ENCODE peak calls at places on chromosome 11, in nine cellular contexts. J is dermis microvascular lymphatic vessel endothelial cell; K is K562; F is nucleus accumbens; O is A549; R is mesothelial cell of epicardium; V is stimulated activated CD8-positive, alpha-beta memory T cell treated with anti-CD3 and anti-CD28 coated beads, Interleukin-15, amount 100 ng/mL, for 24 hours; B is T-cell; X is cardiac fibroblast. Y is an unnamed sample.

GRCh38 chr11:66858186-66858938 is 1.5 kb downstream of the LRFN4 start:
- DNase-seq in R (no peak), V (no peak), F (no peak), K (no peak), X (no peak), J (no peak), B (no peak), O (no peak), Y (no peak)

GRCh38 chr11:70854891-70855556 is 397.4 kb downstream of the SHANK2 start:
- DNase-seq in F (no peak), B (no peak), R (no peak), J (no peak), O (no peak), X (no peak), K (no peak), V (no peak), Y (no peak)

GRCh38 chr11:16418698-16419097 is 62.4 kb upstream of the SOX6 start:
- DNase-seq in B (no peak), K (no peak), F (no peak), J (no peak), X (no peak), V (no peak), O (no peak), R (no peak), Y (no peak)

GRCh38 chr11:1749787-1750351 is 526 bp downstream of the IFITM10 start:
- DNase-seq in F (no peak), K (no peak), B (no peak), V (no peak), X (peak), R (no peak), J (no peak), O (no peak), Y (no peak)

GRCh38 chr11:72751293-72752087 is 718 bp downstream of the ARAP1 start:
- DNase-seq in K (peak), X (no peak), B (no peak), J (no peak), F (no peak), O (no peak), R (no peak), V (no peak), Y (no peak)

GRCh38 chr11:78645226-78646202 is 70.8 kb upstream of the NARS2 start:
- DNase-seq in V (peak), J (peak), B (peak), R (no peak), F (peak), O (peak), X (peak), K (peak), Y (peak)

GRCh38 chr11:10674991-10675440 is 18.5 kb downstream of the IRAG1 start:
- DNase-seq in J (no peak), F (peak), B (no peak), X (peak), R (no peak), K (no peak), V (no peak), O (no peak), Y (no peak)

GRCh38 chr11:110022548-110022947 is 70.6 kb upstream of the ZC3H12C start:
- DNase-seq in K (no peak), J (no peak), O (no peak), V (no peak), F (no peak), R (no peak), B (no peak), X (no peak), Y (no peak)

GRCh38 chr11:79121351-79121750 is 319.5 kb downstream of the TENM4 start:
- DNase-seq in X (no peak), F (no peak), K (no peak), B (no peak), R (no peak), V (no peak), O (no peak), J (no peak), Y (no peak)

GRCh38 chr11:85694385-85694980 is 8.5 kb upstream of the CCDC89 start:
- DNase-seq in J (peak), V (no peak), O (peak), F (no peak), K (no peak), X (peak), B (peak), R (no peak), Y (no peak)

GRCh38 chr11:9861860-9862725 is 198.2 kb downstream of the SWAP70 start:
- DNase-seq in F (peak), V (no peak), B (peak), O (peak), K (peak), R (no peak), X (peak), J (peak), Y (peak)

GRCh38 chr11:102733232-102733875 is 8.6 kb upstream of the MMP8 start:
- DNase-seq in X (peak), O (peak), J (peak), B (no peak), V (no peak), K (peak), R (no peak), F (no peak), Y (peak)

GRCh38 chr11:75592699-75593098 is 30.6 kb downstream of the SERPINH1 start:
- DNase-seq in X (no peak), R (no peak), O (no peak), B (no peak), V (no peak), J (no peak), F (no peak), K (no peak), Y (no peak)

GRCh38 chr11:17684550-17684949 is 34.8 kb upstream of the MYOD1 start:
- DNase-seq in F (no peak), X (no peak), K (no peak), V (no peak), J (no peak), B (no peak), O (no peak), R (no peak), Y (no peak)

GRCh38 chr11:14150878-14151277 is 188.4 kb downstream of the SPON1 start:
- DNase-seq in B (no peak), K (no peak), O (no peak), J (no peak), V (no peak), F (no peak), X (no peak), R (no peak), Y (no peak)

GRCh38 chr11:63866211-63866610 is 27.3 kb downstream of the MARK2 start:
- DNase-seq in F (no peak), R (no peak), V (peak), B (peak), X (peak), J (no peak), O (no peak), K (no peak), Y (no peak)

GRCh38 chr11:130766650-130767297 is 149.5 kb downstream of the SNX19 start:
- DNase-seq in F (no peak), R (no peak), B (no peak), K (no peak), O (no peak), V (no peak), X (no peak), J (no peak), Y (no peak)

GRCh38 chr11:11583801-11584445 is 37.9 kb downstream of the GALNT18 start:
- DNase-seq in X (no peak), J (no peak), R (no peak), V (no peak), B (no peak), O (no peak), F (no peak), K (no peak), Y (no peak)

GRCh38 chr11:18277560-18278271 is 11.7 kb downstream of the SAA1 start:
- DNase-seq in K (no peak), O (no peak), J (no peak), F (no peak), X (peak), B (no peak), R (no peak), V (no peak), Y (no peak)

GRCh38 chr11:18013790-18014507 is 1.1 kb upstream of the SERGEF start:
- DNase-seq in V (no peak), K (no peak), F (no peak), J (no peak), B (no peak), O (peak), X (no peak), R (no peak), Y (no peak)